ENCODE peak calls at places on chromosomes 11 and 22, in four cellular contexts. One of them, this sample, is unnamed.

GRCh38 chr11:82003671-82004148 is 730.0 kb downstream of the FAM181B start:
- DNase-seq in HTR-8/SVneo: no peak
- DNase-seq in NCI-H1930: no peak
- DNase-seq in NCI-H748 treated with DMSO at 0.1 percent for 48 hours: no peak
- DNase-seq in this sample: peak; percentile 83

GRCh38 chr22:25709758-25710157 is 32.2 kb upstream of the MYO18B start:
- DNase-seq in HTR-8/SVneo: no peak
- DNase-seq in NCI-H1930: no peak
- DNase-seq in NCI-H748 treated with DMSO at 0.1 percent for 48 hours: no peak
- DNase-seq in this sample: no peak

GRCh38 chr11:66918751-66919150 is 39.4 kb downstream of the PC start:
- DNase-seq in HTR-8/SVneo: no peak
- DNase-seq in NCI-H1930: no peak
- DNase-seq in NCI-H748 treated with DMSO at 0.1 percent for 48 hours: no peak
- DNase-seq in this sample: no peak

GRCh38 chr11:68750988-68751325 is 363 bp downstream of the TESMIN start:
- DNase-seq in HTR-8/SVneo: no peak
- DNase-seq in NCI-H1930: no peak
- DNase-seq in NCI-H748 treated with DMSO at 0.1 percent for 48 hours: no peak
- DNase-seq in this sample: no peak

GRCh38 chr11:125223901-125224331 is 59.4 kb downstream of the PKNOX2 start:
- DNase-seq in HTR-8/SVneo: no peak
- DNase-seq in NCI-H1930: no peak
- DNase-seq in NCI-H748 treated with DMSO at 0.1 percent for 48 hours: no peak
- DNase-seq in this sample: no peak

GRCh38 chr22:20439556-20439927 is 1.9 kb upstream of the SCARF2 start:
- DNase-seq in HTR-8/SVneo: no peak
- DNase-seq in NCI-H1930: no peak
- DNase-seq in NCI-H748 treated with DMSO at 0.1 percent for 48 hours: no peak
- DNase-seq in this sample: no peak

GRCh38 chr11:31808721-31809542 is 2.2 kb downstream of the PAX6 start:
- DNase-seq in HTR-8/SVneo: no peak
- DNase-seq in NCI-H1930: no peak
- DNase-seq in NCI-H748 treated with DMSO at 0.1 percent for 48 hours: no peak
- DNase-seq in this sample: no peak

GRCh38 chr22:31241936-31242335 is 29.8 kb downstream of the LIMK2 start:
- DNase-seq in HTR-8/SVneo: no peak
- DNase-seq in NCI-H1930: no peak
- DNase-seq in NCI-H748 treated with DMSO at 0.1 percent for 48 hours: no peak
- DNase-seq in this sample: no peak

GRCh38 chr11:5929571-5929970 is 12.5 kb upstream of the OR56A3 start:
- DNase-seq in HTR-8/SVneo: no peak
- DNase-seq in NCI-H1930: peak; percentile 40
- DNase-seq in NCI-H748 treated with DMSO at 0.1 percent for 48 hours: peak; percentile 73
- DNase-seq in this sample: no peak

GRCh38 chr22:25153961-25154685 is 45.5 kb upstream of the CRYBB3 start:
- DNase-seq in HTR-8/SVneo: peak; percentile 10
- DNase-seq in NCI-H1930: no peak
- DNase-seq in NCI-H748 treated with DMSO at 0.1 percent for 48 hours: no peak
- DNase-seq in this sample: no peak

GRCh38 chr11:69495441-69496201 is 14.2 kb downstream of the LINC01488 start:
- DNase-seq in HTR-8/SVneo: no peak
- DNase-seq in NCI-H1930: no peak
- DNase-seq in NCI-H748 treated with DMSO at 0.1 percent for 48 hours: no peak
- DNase-seq in this sample: no peak

This sample was measured in DMS53.